ENCODE peak calls at places on chromosome 19, in six cellular contexts. One of them, this sample, is unnamed.

GRCh38 chr19:11485245-11485837 is 4.5 kb upstream of the ELAVL3 start:
- DNase-seq in psoas muscle: no peak
- DNase-seq in kidney epithelial cell: no peak
- DNase-seq in WTC11: no peak
- DNase-seq in stimulated activated CD8-positive, alpha-beta memory T cell treated with anti-CD3 and anti-CD28 coated beads, Interleukin-7, amount 100 ng/mL, for 48 hours: no peak
- DNase-seq in foreskin fibroblast: no peak
- DNase-seq in this sample: no peak

GRCh38 chr19:7614859-7615741 is 14.2 kb downstream of the XAB2 start:
- DNase-seq in psoas muscle: no peak
- DNase-seq in kidney epithelial cell: no peak
- DNase-seq in WTC11: no peak
- DNase-seq in stimulated activated CD8-positive, alpha-beta memory T cell treated with anti-CD3 and anti-CD28 coated beads, Interleukin-7, amount 100 ng/mL, for 48 hours: no peak
- DNase-seq in foreskin fibroblast: no peak
- DNase-seq in this sample: no peak

GRCh38 chr19:48608798-48609263 is 2.3 kb downstream of the SPACA4 start:
- DNase-seq in psoas muscle: no peak
- DNase-seq in kidney epithelial cell: no peak
- DNase-seq in WTC11: peak
- DNase-seq in stimulated activated CD8-positive, alpha-beta memory T cell treated with anti-CD3 and anti-CD28 coated beads, Interleukin-7, amount 100 ng/mL, for 48 hours: no peak
- DNase-seq in foreskin fibroblast: peak
- DNase-seq in this sample: no peak

GRCh38 chr19:2575734-2576481 is 100.0 kb downstream of the GADD45B start:
- DNase-seq in psoas muscle: peak
- DNase-seq in kidney epithelial cell: no peak
- DNase-seq in WTC11: no peak
- DNase-seq in stimulated activated CD8-positive, alpha-beta memory T cell treated with anti-CD3 and anti-CD28 coated beads, Interleukin-7, amount 100 ng/mL, for 48 hours: no peak
- DNase-seq in foreskin fibroblast: peak
- DNase-seq in this sample: no peak

GRCh38 chr19:31232871-31233270 is 116.4 kb downstream of the TSHZ3 start:
- DNase-seq in psoas muscle: no peak
- DNase-seq in kidney epithelial cell: no peak
- DNase-seq in WTC11: no peak
- DNase-seq in stimulated activated CD8-positive, alpha-beta memory T cell treated with anti-CD3 and anti-CD28 coated beads, Interleukin-7, amount 100 ng/mL, for 48 hours: no peak
- DNase-seq in foreskin fibroblast: peak
- DNase-seq in this sample: no peak

GRCh38 chr19:15551183-15552004 is 43.1 kb downstream of the CYP4F22 start:
- DNase-seq in psoas muscle: no peak
- DNase-seq in kidney epithelial cell: no peak
- DNase-seq in WTC11: peak
- DNase-seq in stimulated activated CD8-positive, alpha-beta memory T cell treated with anti-CD3 and anti-CD28 coated beads, Interleukin-7, amount 100 ng/mL, for 48 hours: peak
- DNase-seq in foreskin fibroblast: peak
- DNase-seq in this sample: peak

GRCh38 chr19:9729162-9729561 is 39.4 kb downstream of the ZNF846 start:
- DNase-seq in psoas muscle: no peak
- DNase-seq in kidney epithelial cell: no peak
- DNase-seq in WTC11: no peak
- DNase-seq in stimulated activated CD8-positive, alpha-beta memory T cell treated with anti-CD3 and anti-CD28 coated beads, Interleukin-7, amount 100 ng/mL, for 48 hours: no peak
- DNase-seq in foreskin fibroblast: no peak
- DNase-seq in this sample: no peak

GRCh38 chr19:49488046-49488862 is 846 bp downstream of the RPL13A start:
- DNase-seq in psoas muscle: no peak
- DNase-seq in kidney epithelial cell: no peak
- DNase-seq in WTC11: no peak
- DNase-seq in stimulated activated CD8-positive, alpha-beta memory T cell treated with anti-CD3 and anti-CD28 coated beads, Interleukin-7, amount 100 ng/mL, for 48 hours: no peak
- DNase-seq in foreskin fibroblast: peak
- DNase-seq in this sample: no peak

GRCh38 chr19:12872941-12873890 is 8.0 kb downstream of the DNASE2 start:
- DNase-seq in psoas muscle: peak
- DNase-seq in kidney epithelial cell: peak
- DNase-seq in WTC11: peak
- DNase-seq in stimulated activated CD8-positive, alpha-beta memory T cell treated with anti-CD3 and anti-CD28 coated beads, Interleukin-7, amount 100 ng/mL, for 48 hours: peak
- DNase-seq in foreskin fibroblast: peak
- DNase-seq in this sample: no peak

GRCh38 chr19:48841571-48841970 is 5.3 kb upstream of the HSD17B14 start:
- DNase-seq in psoas muscle: no peak
- DNase-seq in kidney epithelial cell: no peak
- DNase-seq in WTC11: no peak
- DNase-seq in stimulated activated CD8-positive, alpha-beta memory T cell treated with anti-CD3 and anti-CD28 coated beads, Interleukin-7, amount 100 ng/mL, for 48 hours: no peak
- DNase-seq in foreskin fibroblast: no peak
- DNase-seq in this sample: no peak

GRCh38 chr19:37925212-37925611 is 18.2 kb downstream of the SIPA1L3 start:
- DNase-seq in psoas muscle: no peak
- DNase-seq in kidney epithelial cell: no peak
- DNase-seq in WTC11: no peak
- DNase-seq in stimulated activated CD8-positive, alpha-beta memory T cell treated with anti-CD3 and anti-CD28 coated beads, Interleukin-7, amount 100 ng/mL, for 48 hours: no peak
- DNase-seq in foreskin fibroblast: no peak
- DNase-seq in this sample: no peak

GRCh38 chr19:38788478-38789243 is at the start of gene LGALS7B:
- DNase-seq in psoas muscle: no peak
- DNase-seq in kidney epithelial cell: no peak
- DNase-seq in WTC11: no peak
- DNase-seq in stimulated activated CD8-positive, alpha-beta memory T cell treated with anti-CD3 and anti-CD28 coated beads, Interleukin-7, amount 100 ng/mL, for 48 hours: no peak
- DNase-seq in foreskin fibroblast: no peak
- DNase-seq in this sample: no peak

GRCh38 chr19:7645159-7645558 is 8.2 kb downstream of the STXBP2 start:
- DNase-seq in psoas muscle: no peak
- DNase-seq in kidney epithelial cell: no peak
- DNase-seq in WTC11: no peak
- DNase-seq in stimulated activated CD8-positive, alpha-beta memory T cell treated with anti-CD3 and anti-CD28 coated beads, Interleukin-7, amount 100 ng/mL, for 48 hours: no peak
- DNase-seq in foreskin fibroblast: no peak
- DNase-seq in this sample: no peak

GRCh38 chr19:42279148-42279901 is 10.3 kb downstream of the CIC start:
- DNase-seq in psoas muscle: no peak
- DNase-seq in kidney epithelial cell: no peak
- DNase-seq in WTC11: no peak
- DNase-seq in stimulated activated CD8-positive, alpha-beta memory T cell treated with anti-CD3 and anti-CD28 coated beads, Interleukin-7, amount 100 ng/mL, for 48 hours: no peak
- DNase-seq in foreskin fibroblast: no peak
- DNase-seq in this sample: no peak

GRCh38 chr19:577439-578392 is 5.3 kb downstream of the BSG start:
- DNase-seq in psoas muscle: no peak
- DNase-seq in kidney epithelial cell: no peak
- DNase-seq in WTC11: no peak
- DNase-seq in stimulated activated CD8-positive, alpha-beta memory T cell treated with anti-CD3 and anti-CD28 coated beads, Interleukin-7, amount 100 ng/mL, for 48 hours: no peak
- DNase-seq in foreskin fibroblast: no peak
- DNase-seq in this sample: no peak

GRCh38 chr19:43380771-43381386 is 27.4 kb downstream of the CD177 start:
- DNase-seq in psoas muscle: no peak
- DNase-seq in kidney epithelial cell: no peak
- DNase-seq in WTC11: no peak
- DNase-seq in stimulated activated CD8-positive, alpha-beta memory T cell treated with anti-CD3 and anti-CD28 coated beads, Interleukin-7, amount 100 ng/mL, for 48 hours: no peak
- DNase-seq in foreskin fibroblast: no peak
- DNase-seq in this sample: no peak

GRCh38 chr19:46035546-46035945 is 5.3 kb downstream of the IGFL4 start:
- DNase-seq in psoas muscle: no peak
- DNase-seq in kidney epithelial cell: no peak
- DNase-seq in WTC11: no peak
- DNase-seq in stimulated activated CD8-positive, alpha-beta memory T cell treated with anti-CD3 and anti-CD28 coated beads, Interleukin-7, amount 100 ng/mL, for 48 hours: no peak
- DNase-seq in foreskin fibroblast: no peak
- DNase-seq in this sample: no peak

GRCh38 chr19:12641456-12641855 is 25.1 kb downstream of the MAN2B1 start:
- DNase-seq in psoas muscle: no peak
- DNase-seq in kidney epithelial cell: no peak
- DNase-seq in WTC11: no peak
- DNase-seq in stimulated activated CD8-positive, alpha-beta memory T cell treated with anti-CD3 and anti-CD28 coated beads, Interleukin-7, amount 100 ng/mL, for 48 hours: no peak
- DNase-seq in foreskin fibroblast: no peak
- DNase-seq in this sample: no peak

GRCh38 chr19:18220632-18221275 is 5.5 kb downstream of the PDE4C start:
- DNase-seq in psoas muscle: no peak
- DNase-seq in kidney epithelial cell: no peak
- DNase-seq in WTC11: peak
- DNase-seq in stimulated activated CD8-positive, alpha-beta memory T cell treated with anti-CD3 and anti-CD28 coated beads, Interleukin-7, amount 100 ng/mL, for 48 hours: no peak
- DNase-seq in foreskin fibroblast: no peak
- DNase-seq in this sample: no peak

GRCh38 chr19:11269408-11269807 is 7.1 kb upstream of the DOCK6 start:
- DNase-seq in psoas muscle: no peak
- DNase-seq in kidney epithelial cell: no peak
- DNase-seq in WTC11: no peak
- DNase-seq in stimulated activated CD8-positive, alpha-beta memory T cell treated with anti-CD3 and anti-CD28 coated beads, Interleukin-7, amount 100 ng/mL, for 48 hours: no peak
- DNase-seq in foreskin fibroblast: peak
- DNase-seq in this sample: no peak

GRCh38 chr19:49425922-49426592 is 869 bp downstream of the GFY start:
- DNase-seq in psoas muscle: no peak
- DNase-seq in kidney epithelial cell: no peak
- DNase-seq in WTC11: peak
- DNase-seq in stimulated activated CD8-positive, alpha-beta memory T cell treated with anti-CD3 and anti-CD28 coated beads, Interleukin-7, amount 100 ng/mL, for 48 hours: no peak
- DNase-seq in foreskin fibroblast: no peak
- DNase-seq in this sample: no peak

GRCh38 chr19:40141546-40141945 is 49.7 kb upstream of the MAP3K10 start:
- DNase-seq in psoas muscle: no peak
- DNase-seq in kidney epithelial cell: no peak
- DNase-seq in WTC11: no peak
- DNase-seq in stimulated activated CD8-positive, alpha-beta memory T cell treated with anti-CD3 and anti-CD28 coated beads, Interleukin-7, amount 100 ng/mL, for 48 hours: no peak
- DNase-seq in foreskin fibroblast: no peak
- DNase-seq in this sample: no peak

GRCh38 chr19:15293751-15294505 is 38.4 kb downstream of the BRD4 start:
- DNase-seq in psoas muscle: no peak
- DNase-seq in kidney epithelial cell: no peak
- DNase-seq in WTC11: no peak
- DNase-seq in stimulated activated CD8-positive, alpha-beta memory T cell treated with anti-CD3 and anti-CD28 coated beads, Interleukin-7, amount 100 ng/mL, for 48 hours: no peak
- DNase-seq in foreskin fibroblast: peak
- DNase-seq in this sample: no peak

GRCh38 chr19:49165865-49166301 is 8.3 kb downstream of the TRPM4 start:
- DNase-seq in psoas muscle: no peak
- DNase-seq in kidney epithelial cell: no peak
- DNase-seq in WTC11: peak
- DNase-seq in stimulated activated CD8-positive, alpha-beta memory T cell treated with anti-CD3 and anti-CD28 coated beads, Interleukin-7, amount 100 ng/mL, for 48 hours: no peak
- DNase-seq in foreskin fibroblast: no peak
- DNase-seq in this sample: no peak

GRCh38 chr19:5246554-5247155 is 94.0 kb downstream of the PTPRS start:
- DNase-seq in psoas muscle: no peak
- DNase-seq in kidney epithelial cell: no peak
- DNase-seq in WTC11: no peak
- DNase-seq in stimulated activated CD8-positive, alpha-beta memory T cell treated with anti-CD3 and anti-CD28 coated beads, Interleukin-7, amount 100 ng/mL, for 48 hours: peak
- DNase-seq in foreskin fibroblast: no peak
- DNase-seq in this sample: no peak

GRCh38 chr19:1141944-1142343 is 32.1 kb downstream of the SBNO2 start:
- DNase-seq in psoas muscle: no peak
- DNase-seq in kidney epithelial cell: no peak
- DNase-seq in WTC11: no peak
- DNase-seq in stimulated activated CD8-positive, alpha-beta memory T cell treated with anti-CD3 and anti-CD28 coated beads, Interleukin-7, amount 100 ng/mL, for 48 hours: no peak
- DNase-seq in foreskin fibroblast: no peak
- DNase-seq in this sample: no peak

GRCh38 chr19:50430888-50431342 is 1.8 kb upstream of the MYBPC2 start:
- DNase-seq in psoas muscle: no peak
- DNase-seq in kidney epithelial cell: no peak
- DNase-seq in WTC11: no peak
- DNase-seq in stimulated activated CD8-positive, alpha-beta memory T cell treated with anti-CD3 and anti-CD28 coated beads, Interleukin-7, amount 100 ng/mL, for 48 hours: no peak
- DNase-seq in foreskin fibroblast: no peak
- DNase-seq in this sample: no peak

GRCh38 chr19:14182481-14182880 is 23.5 kb downstream of the ADGRL1 start:
- DNase-seq in psoas muscle: no peak
- DNase-seq in kidney epithelial cell: no peak
- DNase-seq in WTC11: no peak
- DNase-seq in stimulated activated CD8-positive, alpha-beta memory T cell treated with anti-CD3 and anti-CD28 coated beads, Interleukin-7, amount 100 ng/mL, for 48 hours: no peak
- DNase-seq in foreskin fibroblast: no peak
- DNase-seq in this sample: no peak

GRCh38 chr19:30059741-30060140 is 117.7 kb downstream of the URI1 start:
- DNase-seq in psoas muscle: no peak
- DNase-seq in kidney epithelial cell: no peak
- DNase-seq in WTC11: no peak
- DNase-seq in stimulated activated CD8-positive, alpha-beta memory T cell treated with anti-CD3 and anti-CD28 coated beads, Interleukin-7, amount 100 ng/mL, for 48 hours: no peak
- DNase-seq in foreskin fibroblast: no peak
- DNase-seq in this sample: no peak